ENCODE peak calls at places on chromosomes 13 and 19, in four cellular contexts. X, Z, P and J are unnamed samples.

GRCh38 chr13:42990991-42991891 is 800 bp downstream of the EPSTI1 start:
- DNase-seq in X (no peak), Z (no peak), P (no peak), J (no peak)

GRCh38 chr13:19634129-19634740 is 776 bp downstream of the MPHOSPH8 start:
- DNase-seq in X (peak), Z (peak), P (peak), J (no peak)

GRCh38 chr13:22176968-22177545 is 506.2 kb downstream of the FGF9 start:
- DNase-seq in X (no peak), Z (peak), P (no peak), J (no peak)

GRCh38 chr13:30119476-30119875 is 187.9 kb downstream of the KATNAL1 start:
- DNase-seq in X (no peak), Z (peak), P (no peak), J (no peak)

GRCh38 chr13:28434934-28435333 is 60.0 kb downstream of the FLT1 start:
- DNase-seq in X (no peak), Z (peak), P (no peak), J (no peak)

GRCh38 chr19:33394723-33395560 is 21.4 kb downstream of the CEBPG start:
- DNase-seq in X (no peak), Z (no peak), P (no peak), J (no peak)

GRCh38 chr13:42997381-42997780 is 5.3 kb upstream of the EPSTI1 start:
- DNase-seq in X (no peak), Z (peak), P (no peak), J (no peak)

GRCh38 chr13:30394798-30395191 is 27.5 kb upstream of the UBE2L5 start:
- DNase-seq in X (no peak), Z (peak), P (no peak), J (no peak)

GRCh38 chr19:11528551-11529341 is at the start of gene ECSIT:
- DNase-seq in X (peak), Z (peak), P (peak), J (peak)

GRCh38 chr13:110397445-110397844 is 90.4 kb downstream of the COL4A2 start:
- DNase-seq in X (no peak), Z (peak), P (no peak), J (no peak)

GRCh38 chr19:7492142-7493055 is 3.6 kb upstream of the PEX11G start:
- DNase-seq in X (no peak), Z (no peak), P (no peak), J (no peak)

GRCh38 chr19:55857974-55858373 is 21.6 kb downstream of the NLRP4 start:
- DNase-seq in X (no peak), Z (no peak), P (no peak), J (no peak)

GRCh38 chr19:39372941-39373340 is 18.0 kb downstream of the PAF1 start:
- DNase-seq in X (no peak), Z (peak), P (no peak), J (no peak)

GRCh38 chr13:20254076-20254475 is 22.0 kb upstream of the GJB6 start:
- DNase-seq in X (no peak), Z (no peak), P (no peak), J (no peak)

GRCh38 chr13:73684750-73685149 is 449.5 kb downstream of the KLF12 start:
- DNase-seq in X (no peak), Z (no peak), P (no peak), J (no peak)

GRCh38 chr13:101144808-101145419 is 271.4 kb downstream of the NALCN start:
- DNase-seq in X (peak), Z (peak), P (peak), J (peak)

GRCh38 chr19:40461669-40462221 is 3.8 kb downstream of the BLVRB start:
- DNase-seq in X (peak), Z (no peak), P (peak), J (no peak)

GRCh38 chr13:104984296-104984818 is 1551.1 kb downstream of the EFNB2 start:
- DNase-seq in X (no peak), Z (peak), P (no peak), J (no peak)

GRCh38 chr13:80084086-80084676 is 256.7 kb downstream of the SPRY2 start:
- DNase-seq in X (peak), Z (peak), P (no peak), J (no peak)

GRCh38 chr19:42629191-42629590 is 34.5 kb upstream of the CEACAM8 start:
- DNase-seq in X (no peak), Z (no peak), P (no peak), J (no peak)

GRCh38 chr19:30857388-30857787 is 485.2 kb downstream of the ZNF536 start:
- DNase-seq in X (no peak), Z (no peak), P (no peak), J (no peak)

GRCh38 chr13:21911916-21912315 is 241.0 kb downstream of the FGF9 start:
- DNase-seq in X (no peak), Z (no peak), P (no peak), J (no peak)

GRCh38 chr13:91601807-91602206 is 203.4 kb downstream of the GPC5 start:
- DNase-seq in X (no peak), Z (no peak), P (no peak), J (no peak)

GRCh38 chr13:44116562-44117315 is 237.0 kb downstream of the LACC1 start:
- DNase-seq in X (no peak), Z (peak), P (no peak), J (no peak)
- TF ChIP-seq MAZ in X (no peak), Z (no peak), P (no peak), J (no peak)

GRCh38 chr13:78875792-78876580 is 217.0 kb upstream of the OBI1 start:
- DNase-seq in X (no peak), Z (no peak), P (no peak), J (no peak)

GRCh38 chr13:78881054-78881453 is 222.1 kb upstream of the OBI1 start:
- DNase-seq in X (no peak), Z (no peak), P (no peak), J (no peak)

GRCh38 chr13:78881746-78882145 is 222.8 kb upstream of the OBI1 start:
- DNase-seq in X (no peak), Z (no peak), P (no peak), J (no peak)

DNA sequence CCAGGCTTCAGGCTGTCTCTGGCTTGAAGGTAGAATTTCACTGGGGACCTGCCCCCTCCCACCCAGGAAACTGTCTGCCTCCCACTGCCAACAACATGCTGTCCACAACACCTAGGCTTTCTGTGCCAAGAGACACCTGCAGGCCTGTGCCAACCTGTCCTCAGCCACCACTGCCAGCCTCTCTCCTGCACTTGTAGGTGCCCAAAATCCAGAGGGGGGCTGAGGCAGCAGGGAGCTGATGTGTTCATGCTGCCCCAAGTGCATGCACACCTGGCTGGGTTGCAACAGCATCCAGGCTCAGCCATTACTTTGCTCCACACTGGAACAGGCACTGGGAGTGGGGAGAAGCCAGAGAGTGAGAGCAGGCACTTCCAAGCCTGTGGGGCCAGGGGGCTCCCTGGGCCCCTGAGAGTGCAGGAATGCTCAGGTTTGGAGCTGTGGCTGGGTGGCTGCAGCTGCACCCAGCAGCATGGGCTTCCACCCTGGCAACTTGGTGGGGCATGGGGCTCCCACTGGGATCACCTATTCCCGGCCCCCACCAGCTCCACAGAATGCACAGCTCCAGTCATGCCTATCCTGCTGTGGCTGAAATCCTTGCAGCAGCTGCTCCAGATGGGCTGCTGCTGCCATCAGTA is 218.1 kb upstream of the OBI1 start:
- DNase-seq in X (no peak), Z (no peak), P (no peak), J (no peak)
- TF ChIP-seq MAZ in X (no peak), Z (no peak), P (no peak), J (no peak)

DNA sequence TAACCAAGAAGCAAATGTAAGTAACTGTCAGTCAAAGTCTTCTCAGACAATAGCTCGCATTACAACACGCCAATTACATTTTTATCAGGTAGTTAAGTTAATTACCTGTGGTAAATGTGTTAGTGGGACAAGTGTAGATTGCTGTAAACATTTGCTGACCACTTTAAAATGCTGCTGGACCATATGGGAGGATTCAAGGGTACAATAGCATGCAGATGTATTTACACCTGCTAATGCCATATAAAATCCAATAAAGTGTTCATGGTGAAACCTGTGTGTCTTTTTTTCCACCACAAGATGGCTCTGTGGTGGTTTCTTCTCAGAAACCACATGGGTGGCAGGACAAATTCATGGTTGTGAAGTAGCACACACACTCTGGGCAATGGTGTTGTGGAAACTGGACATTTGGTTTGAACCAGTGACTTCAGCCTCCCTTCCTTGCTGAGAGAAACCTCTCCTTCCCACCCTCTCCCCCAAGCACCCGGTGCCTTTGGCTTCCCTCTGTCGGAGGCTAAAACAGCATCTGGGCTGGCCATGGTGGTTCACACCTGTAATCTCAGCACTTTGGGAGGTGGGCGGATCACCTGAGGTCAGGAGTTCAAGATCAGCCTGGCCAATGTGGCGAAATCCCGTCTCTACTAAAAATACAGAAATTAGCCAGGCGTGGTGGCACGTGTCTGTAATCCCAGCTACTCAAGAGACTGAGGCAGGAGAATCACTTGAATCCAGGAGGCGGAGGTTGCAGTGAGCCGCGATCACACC is 18.1 kb upstream of the GTF3A start:
- DNase-seq in X (peak), Z (peak), P (peak), J (peak)
- TF ChIP-seq MAZ in X (no peak), Z (no peak), P (no peak), J (no peak)

DNA sequence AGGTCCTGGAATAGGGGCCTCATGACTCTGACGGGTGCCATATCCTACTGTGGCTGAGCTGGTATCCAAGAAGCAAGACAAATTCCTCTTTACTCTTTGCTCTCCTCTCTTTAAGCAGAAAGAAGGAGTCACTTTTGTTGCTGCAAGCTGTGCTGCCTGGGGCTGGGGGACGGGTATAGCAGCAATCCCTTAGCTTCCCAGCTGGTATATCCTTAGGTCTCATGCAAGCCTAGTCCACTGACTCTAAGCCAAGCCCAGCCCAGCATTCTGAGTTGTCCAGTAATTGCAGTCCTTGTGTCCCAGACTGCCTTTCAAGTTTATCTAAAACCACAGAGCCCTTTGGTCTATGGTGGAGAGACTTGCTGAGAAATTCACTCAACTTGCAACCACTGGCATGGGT is 893.0 kb upstream of the PRR20A start:
- DNase-seq in X (no peak), Z (no peak), P (no peak), J (no peak)
- TF ChIP-seq MAZ in X (no peak), Z (no peak), P (no peak), J (no peak)

DNA sequence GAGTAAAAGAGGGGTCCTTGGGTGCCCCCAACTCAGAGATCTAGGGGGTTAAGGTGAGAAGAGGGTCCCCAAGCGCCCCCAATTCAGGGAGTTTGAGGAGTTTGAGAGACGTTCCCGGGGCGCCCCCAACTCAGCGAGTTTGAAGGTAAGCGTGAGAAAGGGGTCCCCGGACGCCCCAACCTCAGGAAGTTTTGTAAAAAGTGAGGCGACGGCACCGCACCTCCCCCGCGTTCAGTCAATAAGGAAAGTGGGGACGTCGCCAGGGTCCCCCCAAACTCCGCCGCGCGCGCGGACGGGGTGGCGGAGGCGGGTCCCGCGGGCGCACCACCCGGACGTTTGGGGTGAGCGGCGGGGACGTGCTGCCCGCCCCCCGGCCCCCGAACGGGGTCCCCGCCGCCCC is 353 bp downstream of the RFX2 start:
- DNase-seq in X (no peak), Z (no peak), P (no peak), J (no peak)
- TF ChIP-seq MAZ in X (no peak), Z (no peak), P (no peak), J (no peak)

GRCh38 chr19:16104722-16105121 is 7.0 kb upstream of the RAB8A start:
- DNase-seq in X (no peak), Z (no peak), P (no peak), J (no peak)

GRCh38 chr19:16098416-16098768 is 13.3 kb upstream of the RAB8A start:
- DNase-seq in X (no peak), Z (no peak), P (no peak), J (no peak)

GRCh38 chr19:16098821-16099220 is 12.9 kb upstream of the RAB8A start:
- DNase-seq in X (no peak), Z (no peak), P (no peak), J (no peak)

GRCh38 chr19:16096281-16096855 is 15.3 kb upstream of the RAB8A start:
- DNase-seq in X (peak), Z (no peak), P (no peak), J (no peak)

DNA sequence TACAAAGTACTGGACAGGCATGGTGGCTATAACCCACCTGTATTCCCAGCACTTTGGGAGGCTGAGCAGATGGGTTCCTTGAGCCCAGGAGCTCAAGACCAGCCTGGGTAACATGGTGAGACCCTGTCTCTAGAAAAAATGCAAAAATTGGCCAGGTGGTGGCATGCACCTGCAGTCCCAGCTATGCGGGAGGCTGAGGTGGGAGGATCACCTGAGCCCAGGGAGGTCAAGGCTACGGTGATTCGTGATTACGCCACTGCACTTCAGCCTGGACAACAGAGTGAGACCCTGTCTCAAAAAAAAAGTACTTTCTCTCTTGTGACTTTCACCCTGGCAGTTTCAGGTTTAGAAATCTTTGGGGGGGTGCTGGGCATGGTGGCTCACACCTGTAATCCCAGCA is 11.2 kb upstream of the RAB8A start:
- DNase-seq in X (no peak), Z (no peak), P (no peak), J (no peak)
- TF ChIP-seq MAZ in X (no peak), Z (no peak), P (no peak), J (no peak)

GRCh38 chr19:10142701-10143375 is 23.1 kb upstream of the EIF3G start:
- DNase-seq in X (no peak), Z (no peak), P (no peak), J (no peak)
- TF ChIP-seq MAZ in X (no peak), Z (no peak), P (no peak), J (no peak)